ENCODE peak calls at places on chromosome 1, in seven cellular contexts. K, L, V, U, M, T and D are unnamed samples.

GRCh38 chr1:4653796-4654715 is at the start of gene AJAP1:
- DNase-seq in K (no peak), L (no peak), V (no peak), U (no peak), M (peak; percentile 39), T (peak; percentile 38), D (no peak)

GRCh38 chr1:56934400-56935080 is 31.3 kb downstream of the C8B start:
- DNase-seq in K (no peak), L (no peak), V (peak; percentile 31), U (no peak), M (no peak), T (no peak), D (no peak)

GRCh38 chr1:176795929-176796328 is 333.0 kb downstream of the PAPPA2 start:
- DNase-seq in K (peak; percentile 37), L (no peak), V (no peak), U (no peak), M (no peak), T (no peak), D (no peak)

GRCh38 chr1:165645654-165646366 is 14.8 kb downstream of the MGST3 start:
- DNase-seq in K (no peak), L (no peak), V (no peak), U (peak; percentile 43), M (no peak), T (no peak), D (no peak)

GRCh38 chr1:228279722-228280105 is 71.9 kb downstream of the OBSCN start:
- DNase-seq in K (no peak), L (no peak), V (no peak), U (no peak), M (no peak), T (no peak), D (no peak)

GRCh38 chr1:153921803-153922075 is 1.0 kb downstream of the GATAD2B start:
- DNase-seq in K (no peak), L (no peak), V (no peak), U (no peak), M (no peak), T (no peak), D (no peak)

GRCh38 chr1:3714814-3715213 is 37.4 kb upstream of the CCDC27 start:
- DNase-seq in K (no peak), L (no peak), V (no peak), U (no peak), M (no peak), T (no peak), D (no peak)

GRCh38 chr1:100969336-100969735 is 56.2 kb downstream of the DPH5 start:
- DNase-seq in K (no peak), L (no peak), V (no peak), U (no peak), M (no peak), T (no peak), D (no peak)

GRCh38 chr1:111441573-111442192 is 7.4 kb downstream of the WDR77 start:
- DNase-seq in K (no peak), L (peak; percentile 45), V (peak; percentile 40), U (no peak), M (peak; percentile 45), T (peak; percentile 71), D (no peak)

GRCh38 chr1:158116311-158116710 is 64.4 kb upstream of the CD1D start:
- DNase-seq in K (no peak), L (no peak), V (no peak), U (no peak), M (no peak), T (no peak), D (no peak)

GRCh38 chr1:158113759-158114127 is 67.0 kb upstream of the CD1D start:
- DNase-seq in K (no peak), L (no peak), V (no peak), U (no peak), M (no peak), T (no peak), D (no peak)

GRCh38 chr1:158115126-158115525 is 65.6 kb upstream of the CD1D start:
- DNase-seq in K (no peak), L (peak; percentile 67), V (no peak), U (no peak), M (peak; percentile 69), T (no peak), D (no peak)

GRCh38 chr1:158116768-158117167 is 63.9 kb upstream of the CD1D start:
- DNase-seq in K (no peak), L (no peak), V (no peak), U (no peak), M (no peak), T (no peak), D (no peak)

DNA sequence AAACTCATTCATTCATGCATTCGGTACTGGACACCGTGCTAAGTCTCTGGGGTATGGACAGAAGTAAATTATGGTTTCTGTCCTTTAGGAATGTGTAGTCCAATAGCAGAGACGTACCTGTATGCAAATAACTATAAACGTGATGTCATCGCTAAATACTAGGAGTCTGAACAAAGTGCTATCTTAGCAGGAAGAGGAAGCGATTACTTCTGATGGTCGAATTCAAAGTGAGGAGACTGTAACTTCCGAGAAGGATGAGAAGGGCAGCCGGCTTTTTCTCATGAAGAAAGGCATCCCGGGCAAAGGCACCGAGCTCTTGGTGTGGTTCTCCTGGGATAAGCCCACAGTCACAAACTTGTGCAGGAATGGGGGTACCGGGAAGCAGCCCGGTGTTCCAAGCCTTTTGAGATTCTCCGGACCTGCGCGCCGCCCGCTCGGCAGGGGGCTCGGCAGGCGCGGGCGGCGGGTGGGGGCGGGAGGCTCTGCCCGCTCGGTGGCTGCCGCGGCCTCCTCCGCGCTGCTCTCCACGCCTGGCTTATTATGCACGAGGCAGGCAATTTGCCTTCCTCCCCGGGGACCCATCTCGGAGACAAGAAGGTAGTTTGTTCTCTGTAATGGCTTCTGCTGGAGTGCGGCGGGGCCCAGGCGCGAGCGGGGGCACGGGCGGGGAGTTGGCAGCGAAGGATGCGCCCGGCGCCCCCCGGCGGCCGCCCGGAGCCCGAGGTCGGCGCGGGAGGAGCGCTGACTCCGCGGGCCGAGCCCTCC is 67.5 kb upstream of the CD1D start:
- DNase-seq in K (no peak), L (peak; percentile 39), V (peak; percentile 28), U (no peak), M (peak; percentile 48), T (peak; percentile 70), D (peak; percentile 78)
- TF ChIP-seq CTCF in K (no peak), L (no peak), V (peak; percentile 5), U (no peak), M (no peak), T (peak; percentile 63), D (peak; percentile 80)

GRCh38 chr1:61983236-61983635 is 211.4 kb upstream of the L1TD1 start:
- DNase-seq in K (no peak), L (no peak), V (no peak), U (no peak), M (no peak), T (no peak), D (no peak)
- TF ChIP-seq CTCF in K (no peak), L (no peak), V (no peak), U (no peak), M (no peak), T (no peak), D (no peak)

GRCh38 chr1:113216664-113217063 is 143.7 kb downstream of the LRIG2 start:
- DNase-seq in K (no peak), L (no peak), V (no peak), U (no peak), M (no peak), T (no peak), D (no peak)

GRCh38 chr1:113217447-113218208 is 144.6 kb downstream of the LRIG2 start:
- DNase-seq in K (no peak), L (no peak), V (no peak), U (no peak), M (no peak), T (no peak), D (no peak)

GRCh38 chr1:113223040-113223439 is 150.0 kb downstream of the LRIG2 start:
- DNase-seq in K (no peak), L (no peak), V (no peak), U (no peak), M (no peak), T (no peak), D (no peak)

GRCh38 chr1:113219828-113220227 is 146.8 kb downstream of the LRIG2 start:
- DNase-seq in K (no peak), L (no peak), V (no peak), U (no peak), M (no peak), T (no peak), D (no peak)

GRCh38 chr1:113219377-113219776 is 146.4 kb downstream of the LRIG2 start:
- DNase-seq in K (no peak), L (no peak), V (no peak), U (no peak), M (no peak), T (peak; percentile 17), D (no peak)
- TF ChIP-seq CTCF in K (no peak), L (no peak), V (peak; percentile 33), U (peak; percentile 22), M (no peak), T (no peak), D (no peak)

GRCh38 chr1:245520611-245521010 is 365.8 kb downstream of the KIF26B start:
- DNase-seq in K (no peak), L (no peak), V (no peak), U (peak; percentile 72), M (no peak), T (no peak), D (no peak)

GRCh38 chr1:245512980-245513578 is 358.3 kb downstream of the KIF26B start:
- DNase-seq in K (no peak), L (peak; percentile 29), V (peak; percentile 14), U (no peak), M (no peak), T (no peak), D (no peak)

GRCh38 chr1:245512181-245512888 is 357.6 kb downstream of the KIF26B start:
- DNase-seq in K (no peak), L (no peak), V (no peak), U (no peak), M (no peak), T (no peak), D (no peak)

GRCh38 chr1:245516178-245516829 is 361.5 kb downstream of the KIF26B start:
- DNase-seq in K (no peak), L (no peak), V (peak; percentile 12), U (no peak), M (no peak), T (no peak), D (no peak)
- TF ChIP-seq CTCF in K (no peak), L (no peak), V (no peak), U (no peak), M (no peak), T (no peak), D (peak; percentile 29)

GRCh38 chr1:109490934-109491302 is 3.0 kb upstream of the CYB561D1 start:
- DNase-seq in K (no peak), L (no peak), V (no peak), U (no peak), M (no peak), T (no peak), D (no peak)

GRCh38 chr1:109488201-109488600 is 4.5 kb downstream of the ATXN7L2 start:
- DNase-seq in K (no peak), L (no peak), V (no peak), U (no peak), M (no peak), T (no peak), D (no peak)

GRCh38 chr1:109491372-109491771 is 2.5 kb upstream of the CYB561D1 start:
- DNase-seq in K (no peak), L (no peak), V (no peak), U (no peak), M (no peak), T (no peak), D (no peak)

GRCh38 chr1:109488696-109489095 is 5.0 kb downstream of the ATXN7L2 start:
- DNase-seq in K (no peak), L (no peak), V (no peak), U (no peak), M (no peak), T (no peak), D (no peak)

GRCh38 chr1:109490029-109490933 is 3.6 kb upstream of the CYB561D1 start:
- DNase-seq in K (peak; percentile 54), L (peak; percentile 76), V (peak; percentile 77), U (no peak), M (peak; percentile 75), T (peak; percentile 83), D (no peak)
- TF ChIP-seq CTCF in K (no peak), L (peak; percentile 83), V (peak; percentile 98), U (peak; percentile 88), M (peak; percentile 81), T (peak; percentile 61), D (peak; percentile 84)